ENCODE peak calls at places on chromosomes 2 and 18, in nine cellular contexts. One of them, this sample, is unnamed.
A peak's percentile ranks its signal among the peaks of the same experiment; 100 is the strongest.

GRCh38 chr2:225781145-225781544 is 381.6 kb downstream of the NYAP2 start:
- DNase-seq in AG04450: no peak
- DNase-seq in PC-9: no peak
- DNase-seq in effector memory CD4-positive, alpha-beta T cell: no peak
- DNase-seq in mammary epithelial cell: no peak
- DNase-seq in HL-60: no peak
- DNase-seq in CD8-positive, alpha-beta T cell: no peak
- DNase-seq in cardiac fibroblast: no peak
- DNase-seq in adipocyte: no peak
- DNase-seq in this sample: no peak

GRCh38 chr2:97857553-97857952 is 138.2 kb downstream of the TMEM131 start:
- DNase-seq in AG04450: no peak
- DNase-seq in PC-9: peak; percentile 28
- DNase-seq in effector memory CD4-positive, alpha-beta T cell: no peak
- DNase-seq in mammary epithelial cell: no peak
- DNase-seq in HL-60: no peak
- DNase-seq in CD8-positive, alpha-beta T cell: no peak
- DNase-seq in cardiac fibroblast: no peak
- DNase-seq in adipocyte: no peak
- DNase-seq in this sample: no peak

GRCh38 chr2:201180010-201180409 is 2.9 kb upstream of the CASP10 start:
- DNase-seq in AG04450: no peak
- DNase-seq in PC-9: peak; percentile 50
- DNase-seq in effector memory CD4-positive, alpha-beta T cell: no peak
- DNase-seq in mammary epithelial cell: no peak
- DNase-seq in HL-60: no peak
- DNase-seq in CD8-positive, alpha-beta T cell: no peak
- DNase-seq in cardiac fibroblast: no peak
- DNase-seq in adipocyte: no peak
- DNase-seq in this sample: no peak

GRCh38 chr2:20617892-20618467 is 32.9 kb downstream of the HS1BP3 start:
- DNase-seq in AG04450: peak; percentile 98
- DNase-seq in PC-9: peak; percentile 92
- DNase-seq in effector memory CD4-positive, alpha-beta T cell: no peak
- DNase-seq in mammary epithelial cell: peak; percentile 76
- DNase-seq in HL-60: peak; percentile 45
- DNase-seq in CD8-positive, alpha-beta T cell: no peak
- DNase-seq in cardiac fibroblast: peak; percentile 100
- DNase-seq in adipocyte: peak; percentile 98
- DNase-seq in this sample: no peak

GRCh38 chr2:70035344-70035844 is 51.9 kb upstream of the PCBP1 start:
- DNase-seq in AG04450: no peak
- DNase-seq in PC-9: peak; percentile 20
- DNase-seq in effector memory CD4-positive, alpha-beta T cell: no peak
- DNase-seq in mammary epithelial cell: no peak
- DNase-seq in HL-60: no peak
- DNase-seq in CD8-positive, alpha-beta T cell: no peak
- DNase-seq in cardiac fibroblast: no peak
- DNase-seq in adipocyte: peak; percentile 25
- DNase-seq in this sample: no peak

GRCh38 chr2:73063909-73064875 is 7.3 kb downstream of the SFXN5 start:
- DNase-seq in AG04450: peak; percentile 43
- DNase-seq in PC-9: peak; percentile 66
- DNase-seq in effector memory CD4-positive, alpha-beta T cell: no peak
- DNase-seq in mammary epithelial cell: peak; percentile 73
- DNase-seq in HL-60: no peak
- DNase-seq in CD8-positive, alpha-beta T cell: no peak
- DNase-seq in cardiac fibroblast: peak; percentile 83
- DNase-seq in adipocyte: peak; percentile 77
- DNase-seq in this sample: no peak

GRCh38 chr2:158189526-158189925 is 87.8 kb downstream of the UPP2 start:
- DNase-seq in AG04450: no peak
- DNase-seq in PC-9: no peak
- DNase-seq in effector memory CD4-positive, alpha-beta T cell: no peak
- DNase-seq in mammary epithelial cell: no peak
- DNase-seq in HL-60: no peak
- DNase-seq in CD8-positive, alpha-beta T cell: no peak
- DNase-seq in cardiac fibroblast: no peak
- DNase-seq in adipocyte: no peak
- DNase-seq in this sample: no peak

GRCh38 chr2:151827564-151828142 is 568 bp downstream of the ARL5A start:
- DNase-seq in AG04450: no peak
- DNase-seq in PC-9: no peak
- DNase-seq in effector memory CD4-positive, alpha-beta T cell: no peak
- DNase-seq in mammary epithelial cell: no peak
- DNase-seq in HL-60: no peak
- DNase-seq in CD8-positive, alpha-beta T cell: no peak
- DNase-seq in cardiac fibroblast: peak; percentile 29
- DNase-seq in adipocyte: peak; percentile 57
- DNase-seq in this sample: peak; percentile 5

GRCh38 chr18:40695526-40695925 is 1259.5 kb upstream of the PIK3C3 start:
- DNase-seq in AG04450: no peak
- DNase-seq in PC-9: no peak
- DNase-seq in effector memory CD4-positive, alpha-beta T cell: no peak
- DNase-seq in mammary epithelial cell: no peak
- DNase-seq in HL-60: no peak
- DNase-seq in CD8-positive, alpha-beta T cell: no peak
- DNase-seq in cardiac fibroblast: no peak
- DNase-seq in adipocyte: no peak
- DNase-seq in this sample: no peak

GRCh38 chr2:109290887-109291675 is 162.1 kb downstream of the SH3RF3 start:
- DNase-seq in AG04450: peak; percentile 24
- DNase-seq in PC-9: no peak
- DNase-seq in effector memory CD4-positive, alpha-beta T cell: no peak
- DNase-seq in mammary epithelial cell: no peak
- DNase-seq in HL-60: no peak
- DNase-seq in CD8-positive, alpha-beta T cell: no peak
- DNase-seq in cardiac fibroblast: peak; percentile 49
- DNase-seq in adipocyte: no peak
- DNase-seq in this sample: no peak

GRCh38 chr2:136207030-136207623 is 89.2 kb upstream of the CXCR4 start:
- DNase-seq in AG04450: no peak
- DNase-seq in PC-9: no peak
- DNase-seq in effector memory CD4-positive, alpha-beta T cell: no peak
- DNase-seq in mammary epithelial cell: no peak
- DNase-seq in HL-60: no peak
- DNase-seq in CD8-positive, alpha-beta T cell: no peak
- DNase-seq in cardiac fibroblast: no peak
- DNase-seq in adipocyte: no peak
- DNase-seq in this sample: no peak

GRCh38 chr2:223722226-223722625 is 115.2 kb downstream of the AP1S3 start:
- DNase-seq in AG04450: no peak
- DNase-seq in PC-9: no peak
- DNase-seq in effector memory CD4-positive, alpha-beta T cell: no peak
- DNase-seq in mammary epithelial cell: no peak
- DNase-seq in HL-60: no peak
- DNase-seq in CD8-positive, alpha-beta T cell: no peak
- DNase-seq in cardiac fibroblast: no peak
- DNase-seq in adipocyte: no peak
- DNase-seq in this sample: no peak

GRCh38 chr2:223724831-223725230 is 112.6 kb downstream of the AP1S3 start:
- DNase-seq in AG04450: no peak
- DNase-seq in PC-9: no peak
- DNase-seq in effector memory CD4-positive, alpha-beta T cell: no peak
- DNase-seq in mammary epithelial cell: no peak
- DNase-seq in HL-60: no peak
- DNase-seq in CD8-positive, alpha-beta T cell: no peak
- DNase-seq in cardiac fibroblast: peak; percentile 20
- DNase-seq in adipocyte: peak; percentile 16
- DNase-seq in this sample: no peak

GRCh38 chr2:223725494-223725893 is 111.9 kb downstream of the AP1S3 start:
- DNase-seq in AG04450: peak; percentile 88
- DNase-seq in PC-9: peak; percentile 97
- DNase-seq in effector memory CD4-positive, alpha-beta T cell: no peak
- DNase-seq in mammary epithelial cell: peak; percentile 94
- DNase-seq in HL-60: peak; percentile 17
- DNase-seq in CD8-positive, alpha-beta T cell: no peak
- DNase-seq in cardiac fibroblast: peak; percentile 97
- DNase-seq in adipocyte: peak; percentile 98
- DNase-seq in this sample: no peak

GRCh38 chr2:223721746-223722145 is 115.6 kb downstream of the AP1S3 start:
- DNase-seq in AG04450: no peak
- DNase-seq in PC-9: no peak
- DNase-seq in effector memory CD4-positive, alpha-beta T cell: no peak
- DNase-seq in mammary epithelial cell: no peak
- DNase-seq in HL-60: no peak
- DNase-seq in CD8-positive, alpha-beta T cell: no peak
- DNase-seq in cardiac fibroblast: no peak
- DNase-seq in adipocyte: no peak
- DNase-seq in this sample: no peak

GRCh38 chr2:223723954-223724411 is 113.4 kb downstream of the AP1S3 start:
- DNase-seq in AG04450: no peak
- DNase-seq in PC-9: no peak
- DNase-seq in effector memory CD4-positive, alpha-beta T cell: no peak
- DNase-seq in mammary epithelial cell: no peak
- DNase-seq in HL-60: no peak
- DNase-seq in CD8-positive, alpha-beta T cell: no peak
- DNase-seq in cardiac fibroblast: no peak
- DNase-seq in adipocyte: no peak
- DNase-seq in this sample: no peak
- H3K4me3 ChIP-seq in AG04450: no peak overlapping the region
- H3K4me3 ChIP-seq in PC-9: no peak overlapping the region
- H3K4me3 ChIP-seq in effector memory CD4-positive, alpha-beta T cell: no peak overlapping the region
- H3K4me3 ChIP-seq in mammary epithelial cell: no peak overlapping the region
- H3K4me3 ChIP-seq in HL-60: no peak overlapping the region
- H3K4me3 ChIP-seq in CD8-positive, alpha-beta T cell: no peak overlapping the region
- H3K4me3 ChIP-seq in cardiac fibroblast: no peak overlapping the region
- H3K4me3 ChIP-seq in adipocyte: no peak overlapping the region
- H3K4me3 ChIP-seq in this sample: no peak overlapping the region

DNA sequence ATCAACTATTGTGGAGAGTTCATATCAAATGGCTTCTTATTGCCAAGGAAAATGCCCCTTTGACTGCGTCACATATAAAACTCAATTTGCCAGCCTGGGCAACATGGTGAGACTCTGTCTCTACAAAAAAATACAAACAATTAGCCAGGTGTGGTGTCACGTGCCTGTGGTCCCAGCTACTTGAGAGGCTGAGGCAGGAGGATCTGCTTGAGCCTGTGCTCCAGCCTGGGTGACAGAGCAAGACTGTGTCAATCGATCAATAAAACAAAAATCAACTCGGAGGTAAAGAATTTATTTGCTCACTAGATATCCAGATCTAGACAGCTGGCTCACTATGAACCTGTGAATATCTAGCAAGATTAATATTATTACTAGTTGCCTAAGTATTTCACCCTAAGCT is 1.7 kb upstream of the ZCCHC2 start:
- DNase-seq in AG04450: no peak
- DNase-seq in PC-9: no peak
- DNase-seq in effector memory CD4-positive, alpha-beta T cell: no peak
- DNase-seq in mammary epithelial cell: no peak
- DNase-seq in HL-60: no peak
- DNase-seq in CD8-positive, alpha-beta T cell: no peak
- DNase-seq in cardiac fibroblast: no peak
- DNase-seq in adipocyte: no peak
- DNase-seq in this sample: no peak
- H3K4me3 ChIP-seq in AG04450: no peak overlapping the region
- H3K4me3 ChIP-seq in PC-9: peak overlapping the region; percentile 60
- H3K4me3 ChIP-seq in effector memory CD4-positive, alpha-beta T cell: no peak overlapping the region
- H3K4me3 ChIP-seq in mammary epithelial cell: peak overlapping the region; percentile 96
- H3K4me3 ChIP-seq in HL-60: no peak overlapping the region
- H3K4me3 ChIP-seq in CD8-positive, alpha-beta T cell: no peak overlapping the region
- H3K4me3 ChIP-seq in cardiac fibroblast: no peak overlapping the region
- H3K4me3 ChIP-seq in adipocyte: peak overlapping the region; percentile 93
- H3K4me3 ChIP-seq in this sample: no peak overlapping the region

GRCh38 chr2:214130115-214130514 is 280.7 kb upstream of the VWC2L start:
- DNase-seq in AG04450: no peak
- DNase-seq in PC-9: no peak
- DNase-seq in effector memory CD4-positive, alpha-beta T cell: no peak
- DNase-seq in mammary epithelial cell: no peak
- DNase-seq in HL-60: no peak
- DNase-seq in CD8-positive, alpha-beta T cell: no peak
- DNase-seq in cardiac fibroblast: no peak
- DNase-seq in adipocyte: no peak
- DNase-seq in this sample: no peak

GRCh38 chr2:214127178-214127970 is 283.5 kb upstream of the VWC2L start:
- DNase-seq in AG04450: no peak
- DNase-seq in PC-9: peak; percentile 61
- DNase-seq in effector memory CD4-positive, alpha-beta T cell: no peak
- DNase-seq in mammary epithelial cell: peak; percentile 89
- DNase-seq in HL-60: no peak
- DNase-seq in CD8-positive, alpha-beta T cell: no peak
- DNase-seq in cardiac fibroblast: peak; percentile 66
- DNase-seq in adipocyte: peak; percentile 86
- DNase-seq in this sample: no peak

GRCh38 chr2:214126135-214126534 is 284.7 kb upstream of the VWC2L start:
- DNase-seq in AG04450: no peak
- DNase-seq in PC-9: no peak
- DNase-seq in effector memory CD4-positive, alpha-beta T cell: no peak
- DNase-seq in mammary epithelial cell: peak; percentile 76
- DNase-seq in HL-60: no peak
- DNase-seq in CD8-positive, alpha-beta T cell: no peak
- DNase-seq in cardiac fibroblast: peak; percentile 20
- DNase-seq in adipocyte: peak; percentile 2
- DNase-seq in this sample: no peak

GRCh38 chr2:214128040-214128439 is 282.8 kb upstream of the VWC2L start:
- DNase-seq in AG04450: no peak
- DNase-seq in PC-9: no peak
- DNase-seq in effector memory CD4-positive, alpha-beta T cell: no peak
- DNase-seq in mammary epithelial cell: no peak
- DNase-seq in HL-60: no peak
- DNase-seq in CD8-positive, alpha-beta T cell: no peak
- DNase-seq in cardiac fibroblast: no peak
- DNase-seq in adipocyte: no peak
- DNase-seq in this sample: no peak
- H3K4me3 ChIP-seq in AG04450: no peak overlapping the region
- H3K4me3 ChIP-seq in PC-9: no peak overlapping the region
- H3K4me3 ChIP-seq in effector memory CD4-positive, alpha-beta T cell: no peak overlapping the region
- H3K4me3 ChIP-seq in mammary epithelial cell: no peak overlapping the region
- H3K4me3 ChIP-seq in HL-60: no peak overlapping the region
- H3K4me3 ChIP-seq in CD8-positive, alpha-beta T cell: no peak overlapping the region
- H3K4me3 ChIP-seq in cardiac fibroblast: no peak overlapping the region
- H3K4me3 ChIP-seq in adipocyte: peak overlapping the region; percentile 3
- H3K4me3 ChIP-seq in this sample: no peak overlapping the region

DNA sequence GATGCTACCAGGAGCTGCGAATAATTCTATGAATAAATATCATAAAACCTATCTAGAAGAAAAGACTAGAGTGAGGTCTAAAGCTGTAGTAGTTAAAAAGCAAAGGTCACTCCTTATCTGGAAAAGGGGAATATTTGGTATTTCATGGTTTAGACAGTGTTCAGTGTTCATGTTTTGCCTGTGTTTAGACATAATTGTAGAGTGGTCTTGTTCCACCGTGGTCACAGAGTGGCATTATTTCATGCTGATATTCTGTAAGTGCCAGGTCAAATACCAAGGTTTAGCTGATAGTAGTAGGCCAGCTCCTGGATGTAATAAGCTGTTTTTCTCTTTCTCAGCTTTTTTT is 10.8 kb downstream of the SPAST start:
- DNase-seq in AG04450: no peak
- DNase-seq in PC-9: no peak
- DNase-seq in effector memory CD4-positive, alpha-beta T cell: no peak
- DNase-seq in mammary epithelial cell: no peak
- DNase-seq in HL-60: no peak
- DNase-seq in CD8-positive, alpha-beta T cell: no peak
- DNase-seq in cardiac fibroblast: no peak
- DNase-seq in adipocyte: no peak
- DNase-seq in this sample: no peak
- H3K4me3 ChIP-seq in AG04450: no peak overlapping the region
- H3K4me3 ChIP-seq in PC-9: no peak overlapping the region
- H3K4me3 ChIP-seq in effector memory CD4-positive, alpha-beta T cell: no peak overlapping the region
- H3K4me3 ChIP-seq in mammary epithelial cell: no peak overlapping the region
- H3K4me3 ChIP-seq in HL-60: no peak overlapping the region
- H3K4me3 ChIP-seq in CD8-positive, alpha-beta T cell: no peak overlapping the region
- H3K4me3 ChIP-seq in cardiac fibroblast: no peak overlapping the region
- H3K4me3 ChIP-seq in adipocyte: no peak overlapping the region
- H3K4me3 ChIP-seq in this sample: no peak overlapping the region

This sample was measured in naive thymus-derived CD4-positive, alpha-beta T cell.